ENCODE peak calls at places on chromosomes 13 and 19, in six cellular contexts. T is thoracic aorta, W is heart right ventricle, R is brain microvascular endothelial cell, F is upper lobe of right lung, U is ascending aorta. M is an unnamed sample.
A peak's percentile ranks its signal among the peaks of the same experiment; 100 is the strongest.

GRCh38 chr13:25874907-25875306 is 176.9 kb downstream of the SHISA2 start:
- DNase-seq in R (no peak), W (no peak), U (no peak), T (no peak), F (no peak), M (no peak)

GRCh38 chr19:16386619-16387240 is 62.1 kb downstream of the KLF2 start:
- DNase-seq in T (no peak), F (no peak), R (peak; percentile 61), U (no peak), W (no peak), M (no peak)

GRCh38 chr19:480016-480855 is 16.1 kb upstream of the MADCAM1 start:
- DNase-seq in U (no peak), F (peak; percentile 90), T (peak; percentile 38), W (peak; percentile 89), R (peak; percentile 58), M (peak; percentile 68)

GRCh38 chr13:49444517-49445395 is 682 bp downstream of the SETDB2 start:
- DNase-seq in U (no peak), F (no peak), R (no peak), T (no peak), W (no peak), M (no peak)

GRCh38 chr13:70484931-70485330 is 376.7 kb upstream of the KLHL1 start:
- DNase-seq in U (no peak), F (no peak), R (no peak), T (no peak), W (no peak), M (no peak)

GRCh38 chr19:40717880-40718773 is 1.2 kb downstream of the ITPKC start:
- DNase-seq in F (peak; percentile 83), U (no peak), W (no peak), R (no peak), T (no peak), M (no peak)

GRCh38 chr19:6378036-6378435 is 2.3 kb upstream of the PSPN start:
- DNase-seq in R (no peak), U (no peak), T (no peak), W (no peak), F (no peak), M (peak; percentile 71)

GRCh38 chr13:83883061-83883523 is 818 bp upstream of the SLITRK1 start:
- DNase-seq in T (no peak), W (no peak), R (no peak), F (no peak), U (no peak), M (no peak)

GRCh38 chr13:42592915-42593718 is 19.2 kb downstream of the TNFSF11 start:
- DNase-seq in W (no peak), U (no peak), F (no peak), T (no peak), R (no peak), M (no peak)

GRCh38 chr19:58509731-58510083 is 2.1 kb downstream of the SLC27A5 start:
- DNase-seq in T (no peak), R (no peak), U (no peak), W (no peak), F (no peak), M (no peak)

GRCh38 chr13:21365574-21365973 is 93.5 kb downstream of the ZDHHC20 start:
- DNase-seq in R (no peak), W (no peak), F (peak; percentile 21), T (no peak), U (no peak), M (no peak)

GRCh38 chr19:15885167-15885566 is 12.7 kb downstream of the CYP4F2 start:
- DNase-seq in T (no peak), F (no peak), W (no peak), R (no peak), U (no peak), M (no peak)

GRCh38 chr19:33488826-33489225 is 32.8 kb downstream of the PEPD start:
- DNase-seq in W (no peak), U (no peak), R (no peak), F (peak; percentile 49), T (no peak), M (no peak)

GRCh38 chr13:111411186-111411858 is 90.9 kb downstream of the TEX29 start:
- DNase-seq in T (no peak), W (no peak), U (no peak), F (peak; percentile 48), R (no peak), M (no peak)

GRCh38 chr19:14050512-14050911 is 11.4 kb downstream of the PALM3 start:
- DNase-seq in T (no peak), U (no peak), R (no peak), W (no peak), F (no peak), M (no peak)

GRCh38 chr13:54768214-54768613 is 1739.6 kb downstream of the OLFM4 start:
- DNase-seq in W (no peak), R (no peak), T (no peak), U (no peak), F (no peak), M (no peak)

GRCh38 chr13:50235604-50236003 is 220.4 kb downstream of the KCNRG start:
- DNase-seq in W (no peak), F (no peak), T (no peak), R (no peak), U (no peak), M (no peak)

GRCh38 chr19:50607874-50608785 is 31.6 kb downstream of the SYT3 start:
- DNase-seq in T (no peak), R (peak; percentile 73), W (peak; percentile 54), U (peak; percentile 10), F (peak; percentile 94), M (peak; percentile 83)

GRCh38 chr13:25300861-25301346 is 521 bp upstream of the NUP58 start:
- DNase-seq in W (peak; percentile 38), R (no peak), U (no peak), F (peak; percentile 66), T (no peak), M (no peak)

GRCh38 chr19:38107129-38107528 is 116.9 kb downstream of the DPF1 start:
- DNase-seq in T (no peak), F (no peak), U (no peak), W (no peak), R (no peak), M (no peak)

GRCh38 chr19:18922228-18922985 is 2.9 kb downstream of the DDX49 start:
- DNase-seq in W (no peak), U (no peak), F (no peak), T (no peak), R (no peak), M (no peak)

GRCh38 chr13:113991676-113992179 is 17.9 kb upstream of the C13orf46 start:
- DNase-seq in U (no peak), F (no peak), W (no peak), T (no peak), R (no peak), M (no peak)

GRCh38 chr19:38208571-38208970 is 15.5 kb downstream of the DPF1 start:
- DNase-seq in U (no peak), R (no peak), F (no peak), T (no peak), W (no peak), M (no peak)

GRCh38 chr13:95641961-95642621 is 2.4 kb downstream of the DZIP1 start:
- DNase-seq in R (peak; percentile 31), T (no peak), U (no peak), W (no peak), F (peak; percentile 69), M (peak; percentile 48)

GRCh38 chr13:44710576-44710975 is 134.4 kb upstream of the TSC22D1 start:
- DNase-seq in T (no peak), R (peak; percentile 94), F (no peak), U (no peak), W (no peak), M (no peak)

DNA sequence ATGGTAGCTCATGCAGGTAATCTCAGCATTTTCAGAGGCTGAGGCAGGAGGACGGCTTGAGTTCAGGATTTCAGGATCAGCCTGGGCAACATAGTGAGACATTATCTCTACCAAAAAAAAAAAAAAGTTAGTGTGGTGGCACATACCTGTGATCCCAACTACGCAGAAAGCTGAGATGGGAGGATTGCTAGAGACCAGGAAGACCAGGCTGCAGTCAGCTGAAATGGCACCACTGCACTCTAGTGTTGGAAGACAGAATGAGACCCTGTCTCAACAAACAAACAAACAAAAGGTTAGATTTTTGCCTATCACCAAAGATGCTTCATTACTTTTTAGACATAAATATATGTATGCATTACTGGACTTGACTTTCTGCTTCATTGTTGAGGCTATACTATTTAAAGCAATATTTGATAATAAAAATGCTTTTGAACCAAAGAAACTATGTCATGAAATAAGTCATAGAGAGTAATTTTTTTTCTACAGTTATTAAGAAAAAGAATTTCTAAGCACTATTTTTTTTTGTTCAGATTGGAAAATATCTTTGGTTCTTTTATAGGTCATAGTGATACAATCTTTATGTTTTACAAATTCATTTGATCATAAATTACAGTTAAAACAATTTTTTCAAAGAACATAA is 1180.1 kb upstream of the ATXN8OS start:
- DNase-seq in R (no peak), U (no peak), W (no peak), T (no peak), F (no peak), M (no peak)
- TF ChIP-seq CTCF in R (peak; percentile 70), U (no peak), W (peak; percentile 27), T (no peak), F (no peak), M (no peak)

DNA sequence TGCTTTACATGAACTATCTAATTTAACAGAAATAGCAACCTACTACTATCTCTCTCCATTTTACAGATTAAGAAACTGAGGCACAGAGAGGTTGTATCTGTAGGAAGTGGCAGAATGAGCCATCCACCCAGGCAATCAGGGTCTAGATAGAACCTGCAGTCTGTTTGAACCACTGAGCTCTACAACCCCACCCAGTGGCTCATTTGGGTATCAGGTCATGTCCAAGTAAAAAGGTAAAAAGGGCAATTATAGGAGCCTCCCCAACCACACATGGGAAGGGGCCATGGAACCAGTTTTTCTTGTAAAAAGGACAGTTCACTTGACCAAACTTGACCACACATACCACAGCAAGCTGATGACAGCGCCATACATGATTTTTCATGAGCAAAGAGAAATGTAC is 92.9 kb upstream of the SGCG start:
- DNase-seq in U (no peak), T (no peak), R (peak; percentile 4), F (no peak), W (no peak), M (no peak)
- TF ChIP-seq CTCF in U (no peak), T (no peak), R (peak; percentile 61), F (peak; percentile 50), W (peak; percentile 30), M (peak; percentile 23)

GRCh38 chr13:107994137-107994536 is 221.2 kb downstream of the LIG4 start:
- DNase-seq in U (no peak), F (no peak), T (no peak), W (no peak), R (no peak), M (no peak)
- TF ChIP-seq CTCF in U (no peak), F (no peak), T (no peak), W (no peak), R (no peak), M (no peak)

GRCh38 chr19:12666305-12667048 is at the start of the genes MAN2B1 and WDR83:
- DNase-seq in U (peak; percentile 25), W (peak; percentile 76), R (peak; percentile 42), F (peak; percentile 91), T (no peak), M (peak; percentile 71)
- TF ChIP-seq CTCF in U (no peak), W (peak; percentile 4), R (no peak), F (no peak), T (no peak), M (no peak)

GRCh38 chr19:28239270-28239669 is 973.7 kb downstream of the UQCRFS1 start:
- DNase-seq in W (no peak), U (no peak), F (no peak), R (no peak), T (no peak), M (no peak)
- TF ChIP-seq CTCF in W (no peak), U (no peak), F (no peak), R (peak; percentile 52), T (no peak), M (no peak)

GRCh38 chr19:43774103-43774939 is 6.5 kb downstream of the KCNN4 start:
- DNase-seq in T (no peak), F (peak; percentile 85), U (no peak), R (peak; percentile 61), W (peak; percentile 59), M (peak; percentile 65)
- TF ChIP-seq CTCF in T (peak; percentile 52), F (peak; percentile 52), U (peak; percentile 47), R (peak; percentile 74), W (peak; percentile 85), M (peak; percentile 62)

M was measured in mesothelial cell of epicardium.